ENCODE peak calls at places on chromosomes 13 and 19, in four cellular contexts. E is D341Med, S is G401, V is anterior cingulate cortex. Y is an unnamed sample.

GRCh38 chr13:50355797-50356196 is 340.6 kb downstream of the KCNRG start:
- DNase-seq in E (no peak), S (no peak), V (no peak), Y (no peak)

GRCh38 chr13:71148391-71148790 is 718.6 kb downstream of the DACH1 start:
- DNase-seq in E (no peak), S (no peak), V (no peak), Y (no peak)

GRCh38 chr13:112245959-112246358 is 130.2 kb upstream of the SPACA7 start:
- DNase-seq in E (no peak), S (no peak), V (no peak), Y (no peak)

GRCh38 chr19:13882841-13883240 is 5.9 kb downstream of the NANOS3 start:
- DNase-seq in E (no peak), S (no peak), V (no peak), Y (no peak)

GRCh38 chr19:56316728-56317127 is 2.1 kb upstream of the ZSCAN5A start:
- DNase-seq in E (no peak), S (no peak), V (no peak), Y (no peak)

GRCh38 chr13:76732367-76732766 is 153.8 kb downstream of the KCTD12 start:
- DNase-seq in E (no peak), S (no peak), V (no peak), Y (no peak)

GRCh38 chr19:8149261-8150094 is at the start of gene FBN3:
- DNase-seq in E (peak), S (no peak), V (no peak), Y (no peak)

GRCh38 chr19:12034196-12034595 is 1.3 kb downstream of the ZNF433 start:
- DNase-seq in E (no peak), S (peak), V (no peak), Y (no peak)

GRCh38 chr19:7783991-7784421 is 21.0 kb downstream of the CLEC4M start:
- DNase-seq in E (no peak), S (peak), V (no peak), Y (no peak)

GRCh38 chr13:42740753-42741152 is 40.6 kb upstream of the FAM216B start:
- DNase-seq in E (no peak), S (no peak), V (no peak), Y (peak)

GRCh38 chr13:33279414-33279813 is 6.1 kb downstream of the STARD13 start:
- DNase-seq in E (no peak), S (no peak), V (no peak), Y (no peak)

GRCh38 chr19:48121909-48122371 is 11.3 kb upstream of the PLA2G4C start:
- DNase-seq in E (no peak), S (no peak), V (no peak), Y (no peak)

GRCh38 chr19:46515879-46516350 is 20.2 kb upstream of the PNMA8B start:
- DNase-seq in E (peak), S (peak), V (no peak), Y (peak)

GRCh38 chr19:17534767-17535166 is 20.7 kb upstream of the COLGALT1 start:
- DNase-seq in E (no peak), S (no peak), V (no peak), Y (no peak)

GRCh38 chr19:6925801-6926751 is 38.7 kb downstream of the ADGRE1 start:
- DNase-seq in E (no peak), S (no peak), V (no peak), Y (no peak)

GRCh38 chr13:92510416-92510815 is 716.2 kb upstream of the GPC6 start:
- DNase-seq in E (no peak), S (no peak), V (no peak), Y (no peak)

GRCh38 chr19:43596842-43597461 is 557 bp downstream of the ZNF576 start:
- DNase-seq in E (no peak), S (no peak), V (no peak), Y (no peak)

GRCh38 chr13:108702171-108702570 is 72.8 kb downstream of the MYO16 start:
- DNase-seq in E (no peak), S (no peak), V (no peak), Y (no peak)

GRCh38 chr19:16369664-16370576 is 45.3 kb downstream of the KLF2 start:
- DNase-seq in E (no peak), S (no peak), V (no peak), Y (no peak)